ENCODE peak calls at places on chromosomes 13 and 19, in four cellular contexts. B, T, I and K are unnamed samples.

GRCh38 chr19:45771331-45771933 is 2.4 kb upstream of the SIX5 start:
- DNase-seq in T (no peak), I (peak), B (no peak), K (no peak)

GRCh38 chr19:23547816-23548430 is 139.1 kb downstream of the ZNF675 start:
- DNase-seq in T (no peak), I (no peak), B (no peak), K (no peak)

GRCh38 chr19:18558202-18558555 is 509 bp downstream of the KXD1 start:
- DNase-seq in T (peak), I (no peak), B (no peak), K (no peak)

GRCh38 chr19:48393559-48394330 is at the start of gene GRIN2D:
- DNase-seq in T (peak), B (peak), I (no peak), K (no peak)

GRCh38 chr13:21048901-21049655 is 12.3 kb downstream of the LATS2 start:
- DNase-seq in B (no peak), T (no peak), I (no peak), K (peak)

GRCh38 chr13:28822161-28822560 is 2.0 kb downstream of the MTUS2 start:
- DNase-seq in B (no peak), I (no peak), T (no peak), K (no peak)

GRCh38 chr13:41034862-41035261 is 15.7 kb upstream of the ELF1 start:
- DNase-seq in T (no peak), B (no peak), I (no peak), K (no peak)

GRCh38 chr13:19713186-19713965 is 69.4 kb downstream of the PSPC1 start:
- DNase-seq in I (no peak), T (no peak), B (peak), K (no peak)

GRCh38 chr13:88248393-88248792 is 577.2 kb downstream of the SLITRK5 start:
- DNase-seq in I (no peak), T (no peak), B (no peak), K (no peak)

GRCh38 chr19:46126086-46126485 is 1.6 kb upstream of the IGFL3 start:
- DNase-seq in I (no peak), T (no peak), B (no peak), K (no peak)

GRCh38 chr19:18120127-18120526 is 22.5 kb downstream of the MAST3 start:
- DNase-seq in B (no peak), T (no peak), I (no peak), K (no peak)

GRCh38 chr13:29845440-29846056 is 4.9 kb downstream of the UBL3 start:
- DNase-seq in T (no peak), I (no peak), B (peak), K (no peak)

GRCh38 chr19:48329167-48329891 is 4.0 kb downstream of the EMP3 start:
- DNase-seq in B (peak), I (peak), T (peak), K (no peak)

GRCh38 chr13:99067160-99067985 is 89.5 kb upstream of the DOCK9 start:
- DNase-seq in B (peak), T (no peak), I (no peak), K (no peak)